ENCODE peak calls at places on chromosomes 12 and 14, in four cellular contexts. One of them, this sample, is unnamed.

GRCh38 chr14:50303744-50304471 is 8.1 kb downstream of the L2HGDH start:
- DNase-seq in HFFc6: no peak
- DNase-seq in uterus: no peak
- DNase-seq in progenitor cell of endocrine pancreas: no peak
- DNase-seq in this sample: peak

GRCh38 chr12:123099556-123100192 is 51.2 kb downstream of the PITPNM2 start:
- DNase-seq in HFFc6: no peak
- DNase-seq in progenitor cell of endocrine pancreas: no peak
- DNase-seq in uterus: no peak
- DNase-seq in this sample: no peak

GRCh38 chr12:49866859-49867579 is 24.1 kb upstream of the BCDIN3D start:
- DNase-seq in progenitor cell of endocrine pancreas: peak
- DNase-seq in uterus: peak
- DNase-seq in HFFc6: peak
- DNase-seq in this sample: peak

GRCh38 chr12:67766370-67766769 is 117.8 kb downstream of the DYRK2 start:
- DNase-seq in HFFc6: peak
- DNase-seq in progenitor cell of endocrine pancreas: no peak
- DNase-seq in uterus: no peak
- DNase-seq in this sample: peak

GRCh38 chr14:105861985-105862465 is 335.6 kb downstream of the TMEM121 start:
- DNase-seq in HFFc6: no peak
- DNase-seq in uterus: no peak
- DNase-seq in progenitor cell of endocrine pancreas: no peak
- DNase-seq in this sample: no peak

GRCh38 chr12:105330938-105331804 is 680 bp downstream of the C12orf75 start:
- DNase-seq in uterus: no peak
- DNase-seq in progenitor cell of endocrine pancreas: peak
- DNase-seq in HFFc6: peak
- DNase-seq in this sample: no peak

GRCh38 chr12:56840922-56841321 is 77.8 kb downstream of the HSD17B6 start:
- DNase-seq in uterus: no peak
- DNase-seq in progenitor cell of endocrine pancreas: no peak
- DNase-seq in HFFc6: peak
- DNase-seq in this sample: no peak

GRCh38 chr12:1917172-1918070 is 1.0 kb downstream of the CACNA2D4 start:
- DNase-seq in progenitor cell of endocrine pancreas: no peak
- DNase-seq in uterus: peak
- DNase-seq in HFFc6: no peak
- DNase-seq in this sample: no peak

GRCh38 chr14:44505588-44505987 is 1.5 kb downstream of the FSCB start:
- DNase-seq in HFFc6: no peak
- DNase-seq in progenitor cell of endocrine pancreas: no peak
- DNase-seq in uterus: no peak
- DNase-seq in this sample: no peak

GRCh38 chr12:56104815-56105476 is 587 bp downstream of the PA2G4 start:
- DNase-seq in HFFc6: no peak
- DNase-seq in progenitor cell of endocrine pancreas: no peak
- DNase-seq in uterus: no peak
- DNase-seq in this sample: no peak

GRCh38 chr14:99063620-99064225 is 208.3 kb downstream of the BCL11B start:
- DNase-seq in progenitor cell of endocrine pancreas: no peak
- DNase-seq in HFFc6: no peak
- DNase-seq in uterus: no peak
- DNase-seq in this sample: no peak

GRCh38 chr12:11732760-11733159 is 83.3 kb downstream of the ETV6 start:
- DNase-seq in HFFc6: no peak
- DNase-seq in uterus: no peak
- DNase-seq in progenitor cell of endocrine pancreas: no peak
- DNase-seq in this sample: no peak

GRCh38 chr12:16165506-16165905 is 112.0 kb downstream of the SLC15A5 start:
- DNase-seq in HFFc6: peak
- DNase-seq in uterus: peak
- DNase-seq in progenitor cell of endocrine pancreas: no peak
- DNase-seq in this sample: peak

GRCh38 chr12:128853321-128854197 is at the start of gene GLT1D1:
- DNase-seq in HFFc6: no peak
- DNase-seq in progenitor cell of endocrine pancreas: peak
- DNase-seq in uterus: no peak
- DNase-seq in this sample: no peak

GRCh38 chr14:60945984-60946383 is 34.9 kb downstream of the TRMT5 start:
- DNase-seq in HFFc6: no peak
- DNase-seq in progenitor cell of endocrine pancreas: no peak
- DNase-seq in uterus: no peak
- DNase-seq in this sample: no peak

GRCh38 chr12:124864326-124864752 is 675 bp upstream of the SCARB1 start:
- DNase-seq in HFFc6: no peak
- DNase-seq in progenitor cell of endocrine pancreas: no peak
- DNase-seq in uterus: no peak
- DNase-seq in this sample: no peak

GRCh38 chr14:84566109-84566508 is 963.8 kb upstream of the FLRT2 start:
- DNase-seq in HFFc6: no peak
- DNase-seq in uterus: no peak
- DNase-seq in progenitor cell of endocrine pancreas: no peak
- DNase-seq in this sample: no peak

GRCh38 chr14:104977681-104978647 is at the start of gene AHNAK2:
- DNase-seq in progenitor cell of endocrine pancreas: peak
- DNase-seq in uterus: peak
- DNase-seq in HFFc6: peak
- DNase-seq in this sample: peak

DNA sequence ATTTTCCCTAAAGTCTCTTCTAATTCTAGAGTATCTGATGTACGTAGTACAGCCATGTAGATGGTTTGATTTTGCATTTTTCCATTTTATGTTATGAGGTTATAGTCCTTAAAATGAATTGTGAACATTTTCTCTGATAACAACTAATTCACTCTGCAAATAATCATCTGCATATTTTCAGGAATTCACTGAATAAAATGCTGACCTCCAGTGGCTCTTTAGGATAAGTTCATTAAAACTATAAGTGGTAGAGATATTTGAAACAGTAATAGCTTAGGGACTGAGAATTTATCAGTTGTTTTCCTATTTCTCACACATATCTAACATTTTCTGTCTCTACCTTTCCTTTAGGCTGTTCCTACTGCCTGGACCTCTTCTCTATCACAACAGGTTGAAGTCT is 4.4 kb downstream of the MSRB3 start:
- DNase-seq in uterus: no peak
- DNase-seq in HFFc6: no peak
- DNase-seq in progenitor cell of endocrine pancreas: no peak
- DNase-seq in this sample: no peak
- TF ChIP-seq CTCF in uterus: no peak
- TF ChIP-seq CTCF in HFFc6: peak
- TF ChIP-seq CTCF in progenitor cell of endocrine pancreas: no peak
- TF ChIP-seq CTCF in this sample: peak

GRCh38 chr14:96568646-96569045 is 66.5 kb downstream of the PAPOLA start:
- DNase-seq in HFFc6: no peak
- DNase-seq in uterus: no peak
- DNase-seq in progenitor cell of endocrine pancreas: no peak
- DNase-seq in this sample: no peak

GRCh38 chr14:96567289-96567899 is 65.2 kb downstream of the PAPOLA start:
- DNase-seq in uterus: no peak
- DNase-seq in progenitor cell of endocrine pancreas: no peak
- DNase-seq in HFFc6: peak
- DNase-seq in this sample: peak

GRCh38 chr14:96565811-96566210 is 63.6 kb downstream of the PAPOLA start:
- DNase-seq in HFFc6: no peak
- DNase-seq in progenitor cell of endocrine pancreas: no peak
- DNase-seq in uterus: no peak
- DNase-seq in this sample: no peak

GRCh38 chr14:96559571-96559970 is 57.4 kb downstream of the PAPOLA start:
- DNase-seq in uterus: no peak
- DNase-seq in HFFc6: no peak
- DNase-seq in progenitor cell of endocrine pancreas: no peak
- DNase-seq in this sample: peak

GRCh38 chr14:96564389-96564788 is 62.2 kb downstream of the PAPOLA start:
- DNase-seq in HFFc6: no peak
- DNase-seq in progenitor cell of endocrine pancreas: no peak
- DNase-seq in uterus: no peak
- DNase-seq in this sample: peak
- TF ChIP-seq CTCF in HFFc6: peak
- TF ChIP-seq CTCF in progenitor cell of endocrine pancreas: no peak
- TF ChIP-seq CTCF in uterus: no peak
- TF ChIP-seq CTCF in this sample: peak

GRCh38 chr12:120225852-120226640 is 25.1 kb upstream of the RPLP0 start:
- DNase-seq in uterus: no peak
- DNase-seq in HFFc6: no peak
- DNase-seq in progenitor cell of endocrine pancreas: no peak
- DNase-seq in this sample: no peak
- TF ChIP-seq CTCF in uterus: no peak
- TF ChIP-seq CTCF in HFFc6: peak
- TF ChIP-seq CTCF in progenitor cell of endocrine pancreas: no peak
- TF ChIP-seq CTCF in this sample: no peak

DNA sequence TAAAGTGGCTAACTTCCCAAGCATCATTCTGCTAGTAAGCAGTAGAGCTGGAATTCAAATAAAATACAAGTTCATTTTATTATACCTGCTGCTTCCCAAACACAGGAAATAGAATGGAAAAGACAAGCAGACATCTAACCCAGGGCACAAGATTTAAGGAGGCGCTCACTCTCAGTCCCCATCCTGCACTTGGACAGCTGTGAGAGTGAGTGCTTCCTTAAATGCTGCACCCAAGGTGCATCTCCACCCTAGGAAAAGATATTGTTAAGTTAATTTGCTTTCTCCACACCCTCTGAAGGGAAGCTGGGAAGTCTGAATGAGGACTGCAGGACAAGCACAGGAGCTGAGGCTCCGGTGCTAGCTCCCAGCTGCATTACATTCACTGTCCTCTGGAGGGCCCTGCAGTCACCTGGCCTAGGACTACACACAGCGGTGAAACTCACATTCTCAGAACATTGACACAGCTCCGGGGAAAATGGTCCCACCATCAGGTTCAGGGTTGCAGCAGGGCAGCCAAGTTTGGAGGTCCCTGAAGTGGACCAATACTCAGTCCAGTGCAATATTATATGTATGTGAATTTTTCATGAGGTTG is 14.2 kb downstream of the HEBP1 start:
- DNase-seq in uterus: no peak
- DNase-seq in progenitor cell of endocrine pancreas: no peak
- DNase-seq in HFFc6: peak
- DNase-seq in this sample: peak
- TF ChIP-seq CTCF in uterus: peak
- TF ChIP-seq CTCF in progenitor cell of endocrine pancreas: peak
- TF ChIP-seq CTCF in HFFc6: peak
- TF ChIP-seq CTCF in this sample: peak

GRCh38 chr12:88228720-88229119 is 86.6 kb downstream of the TMTC3 start:
- DNase-seq in uterus: no peak
- DNase-seq in progenitor cell of endocrine pancreas: no peak
- DNase-seq in HFFc6: no peak
- DNase-seq in this sample: no peak
- TF ChIP-seq CTCF in uterus: no peak
- TF ChIP-seq CTCF in progenitor cell of endocrine pancreas: no peak
- TF ChIP-seq CTCF in HFFc6: peak
- TF ChIP-seq CTCF in this sample: no peak

GRCh38 chr14:76497550-76498484 is 121.9 kb downstream of the ESRRB start:
- DNase-seq in progenitor cell of endocrine pancreas: no peak
- DNase-seq in HFFc6: no peak
- DNase-seq in uterus: no peak
- DNase-seq in this sample: no peak
- TF ChIP-seq CTCF in progenitor cell of endocrine pancreas: peak
- TF ChIP-seq CTCF in HFFc6: no peak
- TF ChIP-seq CTCF in uterus: no peak
- TF ChIP-seq CTCF in this sample: no peak

GRCh38 chr14:88868558-88869159 is 44.2 kb downstream of the TTC8 start:
- DNase-seq in HFFc6: peak
- DNase-seq in progenitor cell of endocrine pancreas: no peak
- DNase-seq in uterus: no peak
- DNase-seq in this sample: peak
- TF ChIP-seq CTCF in HFFc6: peak
- TF ChIP-seq CTCF in progenitor cell of endocrine pancreas: peak
- TF ChIP-seq CTCF in uterus: peak
- TF ChIP-seq CTCF in this sample: peak

This sample was measured in fibroblast of pulmonary artery.